ENCODE peak calls at places on chromosomes 7 and 10, in seven cellular contexts. One of them, this sample, is unnamed.

GRCh38 chr10:117342638-117343037 is 32.6 kb downstream of the PDZD8 start:
- DNase-seq in cardiac muscle cell: no peak
- DNase-seq in AG04450: peak
- DNase-seq in pancreas: no peak
- DNase-seq in stomach: no peak
- DNase-seq in spleen: no peak
- DNase-seq in HepG2: no peak
- DNase-seq in this sample: no peak

GRCh38 chr7:43568529-43568928 is 14.4 kb upstream of the STK17A start:
- DNase-seq in spleen: no peak
- DNase-seq in pancreas: no peak
- DNase-seq in cardiac muscle cell: no peak
- DNase-seq in HepG2: no peak
- DNase-seq in AG04450: no peak
- DNase-seq in stomach: no peak
- DNase-seq in this sample: peak

GRCh38 chr7:159030490-159031134 is 114.1 kb downstream of the VIPR2 start:
- DNase-seq in spleen: no peak
- DNase-seq in stomach: peak
- DNase-seq in cardiac muscle cell: peak
- DNase-seq in AG04450: no peak
- DNase-seq in pancreas: peak
- DNase-seq in HepG2: peak
- DNase-seq in this sample: no peak

GRCh38 chr10:16742165-16742960 is 74.9 kb downstream of the RSU1 start:
- DNase-seq in cardiac muscle cell: no peak
- DNase-seq in spleen: no peak
- DNase-seq in stomach: no peak
- DNase-seq in AG04450: no peak
- DNase-seq in pancreas: no peak
- DNase-seq in HepG2: no peak
- DNase-seq in this sample: no peak

GRCh38 chr7:77893813-77894212 is 95.2 kb downstream of the PHTF2 start:
- DNase-seq in AG04450: no peak
- DNase-seq in HepG2: no peak
- DNase-seq in stomach: no peak
- DNase-seq in pancreas: no peak
- DNase-seq in cardiac muscle cell: no peak
- DNase-seq in spleen: no peak
- DNase-seq in this sample: no peak

GRCh38 chr10:5457741-5458140 is 41.6 kb downstream of the CALML5 start:
- DNase-seq in AG04450: no peak
- DNase-seq in pancreas: no peak
- DNase-seq in spleen: no peak
- DNase-seq in stomach: no peak
- DNase-seq in cardiac muscle cell: no peak
- DNase-seq in HepG2: no peak
- DNase-seq in this sample: no peak

GRCh38 chr10:116287906-116288501 is 15.0 kb upstream of the GFRA1 start:
- DNase-seq in cardiac muscle cell: peak
- DNase-seq in HepG2: peak
- DNase-seq in pancreas: no peak
- DNase-seq in stomach: no peak
- DNase-seq in AG04450: peak
- DNase-seq in spleen: no peak
- DNase-seq in this sample: no peak

GRCh38 chr10:46555713-46556514 is 544 bp downstream of the GPRIN2 start:
- DNase-seq in stomach: peak
- DNase-seq in AG04450: no peak
- DNase-seq in HepG2: no peak
- DNase-seq in spleen: peak
- DNase-seq in pancreas: peak
- DNase-seq in cardiac muscle cell: peak
- DNase-seq in this sample: no peak

GRCh38 chr10:71805776-71806705 is 32.7 kb upstream of the VSIR start:
- DNase-seq in spleen: peak
- DNase-seq in stomach: peak
- DNase-seq in cardiac muscle cell: peak
- DNase-seq in pancreas: peak
- DNase-seq in AG04450: no peak
- DNase-seq in HepG2: no peak
- DNase-seq in this sample: no peak

GRCh38 chr7:80641548-80641947 is 3.1 kb downstream of the CD36 start:
- DNase-seq in pancreas: no peak
- DNase-seq in HepG2: no peak
- DNase-seq in AG04450: no peak
- DNase-seq in spleen: no peak
- DNase-seq in cardiac muscle cell: no peak
- DNase-seq in stomach: no peak
- DNase-seq in this sample: no peak

GRCh38 chr7:104795616-104796398 is 218.2 kb upstream of the KMT2E start:
- DNase-seq in AG04450: no peak
- DNase-seq in stomach: no peak
- DNase-seq in cardiac muscle cell: no peak
- DNase-seq in pancreas: no peak
- DNase-seq in spleen: no peak
- DNase-seq in HepG2: no peak
- DNase-seq in this sample: no peak

GRCh38 chr10:23326541-23327307 is 17.9 kb downstream of the C10orf67 start:
- DNase-seq in AG04450: no peak
- DNase-seq in cardiac muscle cell: no peak
- DNase-seq in pancreas: no peak
- DNase-seq in stomach: no peak
- DNase-seq in HepG2: no peak
- DNase-seq in spleen: no peak
- DNase-seq in this sample: no peak

GRCh38 chr10:30602747-30603146 is 26.8 kb downstream of the LYZL2 start:
- DNase-seq in spleen: no peak
- DNase-seq in AG04450: no peak
- DNase-seq in cardiac muscle cell: no peak
- DNase-seq in HepG2: no peak
- DNase-seq in pancreas: no peak
- DNase-seq in stomach: no peak
- DNase-seq in this sample: no peak

GRCh38 chr7:98203261-98203963 is 7.8 kb upstream of the BHLHA15 start:
- DNase-seq in HepG2: no peak
- DNase-seq in cardiac muscle cell: no peak
- DNase-seq in spleen: peak
- DNase-seq in AG04450: no peak
- DNase-seq in stomach: no peak
- DNase-seq in pancreas: peak
- DNase-seq in this sample: no peak

GRCh38 chr7:153832160-153832559 is 220.0 kb upstream of the DPP6 start:
- DNase-seq in stomach: no peak
- DNase-seq in pancreas: no peak
- DNase-seq in AG04450: no peak
- DNase-seq in HepG2: peak
- DNase-seq in spleen: no peak
- DNase-seq in cardiac muscle cell: no peak
- DNase-seq in this sample: no peak

GRCh38 chr7:101814996-101815825 is 2.2 kb upstream of the CUX1 start:
- DNase-seq in stomach: peak
- DNase-seq in pancreas: peak
- DNase-seq in AG04450: no peak
- DNase-seq in cardiac muscle cell: peak
- DNase-seq in spleen: peak
- DNase-seq in HepG2: no peak
- DNase-seq in this sample: no peak

GRCh38 chr10:15236340-15236739 is 67.8 kb upstream of the NMT2 start:
- DNase-seq in pancreas: no peak
- DNase-seq in HepG2: no peak
- DNase-seq in cardiac muscle cell: no peak
- DNase-seq in AG04450: no peak
- DNase-seq in spleen: no peak
- DNase-seq in stomach: no peak
- DNase-seq in this sample: no peak

GRCh38 chr10:77641788-77642397 is 4.3 kb upstream of the KCNMA1 start:
- DNase-seq in cardiac muscle cell: peak
- DNase-seq in AG04450: peak
- DNase-seq in pancreas: no peak
- DNase-seq in spleen: no peak
- DNase-seq in HepG2: peak
- DNase-seq in stomach: peak
- DNase-seq in this sample: peak

GRCh38 chr7:25173184-25173583 is 48.1 kb upstream of the CYCS start:
- DNase-seq in pancreas: no peak
- DNase-seq in spleen: no peak
- DNase-seq in AG04450: no peak
- DNase-seq in cardiac muscle cell: no peak
- DNase-seq in HepG2: no peak
- DNase-seq in stomach: peak
- DNase-seq in this sample: no peak

GRCh38 chr10:23343591-23344225 is 889 bp downstream of the C10orf67 start:
- DNase-seq in stomach: peak
- DNase-seq in cardiac muscle cell: peak
- DNase-seq in pancreas: peak
- DNase-seq in AG04450: no peak
- DNase-seq in spleen: peak
- DNase-seq in HepG2: no peak
- DNase-seq in this sample: no peak

GRCh38 chr7:30612658-30613265 is 18.1 kb downstream of the GARS1 start:
- DNase-seq in spleen: no peak
- DNase-seq in HepG2: no peak
- DNase-seq in AG04450: peak
- DNase-seq in cardiac muscle cell: no peak
- DNase-seq in stomach: no peak
- DNase-seq in pancreas: no peak
- DNase-seq in this sample: peak

GRCh38 chr10:34029455-34029854 is 695.0 kb upstream of the NRP1 start:
- DNase-seq in AG04450: no peak
- DNase-seq in stomach: no peak
- DNase-seq in cardiac muscle cell: no peak
- DNase-seq in spleen: no peak
- DNase-seq in pancreas: no peak
- DNase-seq in HepG2: no peak
- DNase-seq in this sample: no peak

GRCh38 chr10:127293640-127294039 is 97.2 kb upstream of the INSYN2A start:
- DNase-seq in HepG2: no peak
- DNase-seq in spleen: no peak
- DNase-seq in pancreas: no peak
- DNase-seq in cardiac muscle cell: no peak
- DNase-seq in stomach: peak
- DNase-seq in AG04450: no peak
- DNase-seq in this sample: no peak

DNA sequence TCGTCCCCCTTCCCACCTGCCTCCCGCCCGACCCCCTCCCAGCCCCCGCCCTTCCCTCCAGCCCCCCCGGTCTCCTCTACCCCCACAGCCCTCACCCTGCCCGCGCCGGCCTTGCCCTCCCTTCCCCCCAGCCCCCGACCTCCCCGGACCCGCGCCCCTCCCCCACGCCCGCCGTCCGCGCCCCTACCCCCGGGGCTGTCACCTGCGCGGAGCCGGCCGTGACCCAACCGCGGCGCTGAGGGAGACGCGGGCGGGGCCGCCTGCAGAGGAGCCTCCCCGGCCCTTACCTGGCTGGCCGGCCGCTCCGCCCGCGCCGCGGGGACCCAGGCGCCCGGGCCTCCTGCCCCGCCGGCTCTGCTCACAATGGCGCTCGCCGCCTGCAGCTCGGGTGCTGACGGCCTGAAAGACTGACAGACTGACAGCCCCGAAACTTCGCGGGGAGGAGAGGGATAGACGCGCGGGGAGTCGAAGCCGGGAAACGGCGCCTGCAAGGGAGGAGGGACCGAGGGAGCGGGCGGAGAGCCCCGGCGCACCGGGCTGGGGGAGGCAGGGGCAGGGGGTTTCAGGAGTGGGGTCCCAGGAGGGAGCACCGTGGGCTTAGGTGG is 465 bp downstream of the ZNF467 start:
- DNase-seq in pancreas: no peak
- DNase-seq in HepG2: no peak
- DNase-seq in spleen: peak
- DNase-seq in stomach: peak
- DNase-seq in cardiac muscle cell: peak
- DNase-seq in AG04450: no peak
- DNase-seq in this sample: no peak
- H3K27ac ChIP-seq in pancreas: no peak
- H3K27ac ChIP-seq in HepG2: no peak
- H3K27ac ChIP-seq in spleen: peak
- H3K27ac ChIP-seq in stomach: peak
- H3K27ac ChIP-seq in cardiac muscle cell: peak
- H3K27ac ChIP-seq in AG04450: no peak
- H3K27ac ChIP-seq in this sample: no peak

GRCh38 chr7:157158400-157158799 is 19.7 kb downstream of the UBE3C start:
- DNase-seq in HepG2: no peak
- DNase-seq in spleen: no peak
- DNase-seq in pancreas: no peak
- DNase-seq in cardiac muscle cell: no peak
- DNase-seq in stomach: no peak
- DNase-seq in AG04450: no peak
- DNase-seq in this sample: no peak
- H3K27ac ChIP-seq in HepG2: no peak
- H3K27ac ChIP-seq in spleen: no peak
- H3K27ac ChIP-seq in pancreas: no peak
- H3K27ac ChIP-seq in cardiac muscle cell: peak
- H3K27ac ChIP-seq in stomach: no peak
- H3K27ac ChIP-seq in AG04450: no peak
- H3K27ac ChIP-seq in this sample: no peak

DNA sequence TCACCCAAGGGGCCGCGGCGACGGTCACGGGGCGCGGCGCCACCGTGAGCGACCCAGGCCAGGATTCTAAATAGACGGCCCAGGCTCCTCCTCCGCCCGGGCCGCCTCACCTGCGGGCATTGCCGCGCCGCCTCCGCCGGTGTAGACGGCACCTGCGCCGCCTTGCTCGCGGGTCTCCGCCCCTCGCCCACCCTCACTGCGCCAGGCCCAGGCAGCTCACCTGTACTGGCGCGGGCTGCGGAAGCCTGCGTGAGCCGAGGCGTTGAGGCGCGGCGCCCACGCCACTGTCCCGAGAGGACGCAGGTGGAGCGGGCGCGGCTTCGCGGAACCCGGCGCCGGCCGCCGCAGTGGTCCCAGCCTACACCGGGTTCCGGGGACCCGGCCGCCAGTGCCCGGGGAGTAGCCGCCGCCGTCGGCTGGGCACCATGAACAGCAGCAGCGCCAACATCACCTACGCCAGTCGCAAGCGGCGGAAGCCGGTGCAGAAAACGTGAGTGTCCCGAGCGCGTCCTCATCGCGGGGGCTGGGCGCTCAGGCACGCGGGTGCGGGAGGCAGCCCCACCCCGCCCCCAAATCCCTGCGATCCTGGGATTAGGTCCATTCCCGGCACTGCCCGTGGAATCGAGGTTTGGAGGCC is 506 bp downstream of the AHR start:
- DNase-seq in AG04450: no peak
- DNase-seq in HepG2: no peak
- DNase-seq in cardiac muscle cell: peak
- DNase-seq in stomach: peak
- DNase-seq in pancreas: peak
- DNase-seq in spleen: peak
- DNase-seq in this sample: no peak
- H3K27ac ChIP-seq in AG04450: peak
- H3K27ac ChIP-seq in HepG2: peak
- H3K27ac ChIP-seq in cardiac muscle cell: no peak
- H3K27ac ChIP-seq in stomach: peak
- H3K27ac ChIP-seq in pancreas: peak
- H3K27ac ChIP-seq in spleen: peak
- H3K27ac ChIP-seq in this sample: peak

DNA sequence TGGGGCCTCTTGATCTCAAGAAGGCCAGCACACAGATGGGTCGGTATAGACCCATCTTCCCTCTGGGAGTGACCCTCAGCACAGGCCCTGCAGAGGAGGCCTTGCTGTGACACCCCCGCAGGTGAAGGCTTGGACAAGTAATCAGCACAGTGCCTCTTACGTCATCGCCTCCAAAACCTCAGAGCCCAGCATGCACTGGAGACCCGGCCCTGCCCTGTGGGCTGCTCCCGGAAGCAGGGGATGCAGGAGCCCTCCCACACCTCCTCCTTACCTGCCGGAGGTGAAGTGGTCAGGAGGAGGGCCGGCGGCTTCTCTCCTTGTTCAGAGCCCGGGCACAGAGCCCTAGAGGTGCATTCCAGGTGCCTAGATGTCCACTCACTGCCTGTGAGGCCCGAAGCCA is 121.4 kb downstream of the PAXIP1 start:
- DNase-seq in pancreas: no peak
- DNase-seq in spleen: no peak
- DNase-seq in AG04450: no peak
- DNase-seq in stomach: no peak
- DNase-seq in cardiac muscle cell: no peak
- DNase-seq in HepG2: no peak
- DNase-seq in this sample: no peak
- H3K27ac ChIP-seq in pancreas: no peak
- H3K27ac ChIP-seq in spleen: no peak
- H3K27ac ChIP-seq in AG04450: no peak
- H3K27ac ChIP-seq in stomach: no peak
- H3K27ac ChIP-seq in cardiac muscle cell: no peak
- H3K27ac ChIP-seq in HepG2: no peak
- H3K27ac ChIP-seq in this sample: no peak